ENCODE peak calls at places on chromosomes 6 and 20, in five cellular contexts. One of them, this sample, is unnamed.

GRCh38 chr20:57570145-57570850 is 9.4 kb downstream of the PCK1 start:
- DNase-seq in gastrocnemius medialis: no peak
- DNase-seq in A549: no peak
- DNase-seq in NB4: no peak
- DNase-seq in AG04450: no peak
- DNase-seq in this sample: no peak

GRCh38 chr6:105786890-105787655 is 299.1 kb upstream of the PRDM1 start:
- DNase-seq in gastrocnemius medialis: no peak
- DNase-seq in A549: no peak
- DNase-seq in NB4: no peak
- DNase-seq in AG04450: no peak
- DNase-seq in this sample: no peak

GRCh38 chr20:13262701-13263335 is 41.7 kb downstream of the ISM1 start:
- DNase-seq in gastrocnemius medialis: no peak
- DNase-seq in A549: no peak
- DNase-seq in NB4: no peak
- DNase-seq in AG04450: no peak
- DNase-seq in this sample: peak

GRCh38 chr20:10640897-10641296 is 32.9 kb downstream of the JAG1 start:
- DNase-seq in gastrocnemius medialis: no peak
- DNase-seq in A549: no peak
- DNase-seq in NB4: no peak
- DNase-seq in AG04450: no peak
- DNase-seq in this sample: no peak

GRCh38 chr6:160040055-160040454 is 71.2 kb downstream of the IGF2R start:
- DNase-seq in gastrocnemius medialis: no peak
- DNase-seq in A549: no peak
- DNase-seq in NB4: no peak
- DNase-seq in AG04450: no peak
- DNase-seq in this sample: no peak

GRCh38 chr6:89368107-89368506 is 15.6 kb upstream of the UBE2J1 start:
- DNase-seq in gastrocnemius medialis: no peak
- DNase-seq in A549: peak
- DNase-seq in NB4: peak
- DNase-seq in AG04450: no peak
- DNase-seq in this sample: peak

GRCh38 chr20:59063358-59064213 is 21.0 kb upstream of the PRELID3B start:
- DNase-seq in gastrocnemius medialis: no peak
- DNase-seq in A549: peak
- DNase-seq in NB4: no peak
- DNase-seq in AG04450: peak
- DNase-seq in this sample: peak

GRCh38 chr6:19399406-19399805 is 437.8 kb upstream of the ID4 start:
- DNase-seq in gastrocnemius medialis: no peak
- DNase-seq in A549: no peak
- DNase-seq in NB4: no peak
- DNase-seq in AG04450: no peak
- DNase-seq in this sample: no peak

GRCh38 chr20:10558635-10559187 is 115.1 kb downstream of the JAG1 start:
- DNase-seq in gastrocnemius medialis: no peak
- DNase-seq in A549: peak
- DNase-seq in NB4: no peak
- DNase-seq in AG04450: peak
- DNase-seq in this sample: peak

GRCh38 chr6:38320817-38321216 is 318.9 kb downstream of the BTBD9 start:
- DNase-seq in gastrocnemius medialis: no peak
- DNase-seq in A549: no peak
- DNase-seq in NB4: no peak
- DNase-seq in AG04450: no peak
- DNase-seq in this sample: no peak

GRCh38 chr20:19269737-19270325 is 57.4 kb downstream of the SLC24A3 start:
- DNase-seq in gastrocnemius medialis: no peak
- DNase-seq in A549: no peak
- DNase-seq in NB4: no peak
- DNase-seq in AG04450: no peak
- DNase-seq in this sample: peak

GRCh38 chr20:50821257-50821921 is 26.5 kb downstream of the BCAS4 start:
- DNase-seq in gastrocnemius medialis: no peak
- DNase-seq in A549: no peak
- DNase-seq in NB4: no peak
- DNase-seq in AG04450: no peak
- DNase-seq in this sample: no peak

GRCh38 chr6:35089216-35089934 is 51.8 kb downstream of the TCP11 start:
- DNase-seq in gastrocnemius medialis: no peak
- DNase-seq in A549: no peak
- DNase-seq in NB4: no peak
- DNase-seq in AG04450: no peak
- DNase-seq in this sample: no peak

GRCh38 chr20:45343867-45344721 is 4.1 kb downstream of the SDC4 start:
- DNase-seq in gastrocnemius medialis: peak
- DNase-seq in A549: peak
- DNase-seq in NB4: peak
- DNase-seq in AG04450: peak
- DNase-seq in this sample: peak

GRCh38 chr20:19932170-19932667 is 84.9 kb upstream of the NAA20 start:
- DNase-seq in gastrocnemius medialis: peak
- DNase-seq in A549: no peak
- DNase-seq in NB4: no peak
- DNase-seq in AG04450: peak
- DNase-seq in this sample: no peak

GRCh38 chr20:24765316-24766142 is 183.5 kb upstream of the CST7 start:
- DNase-seq in gastrocnemius medialis: no peak
- DNase-seq in A549: no peak
- DNase-seq in NB4: no peak
- DNase-seq in AG04450: no peak
- DNase-seq in this sample: no peak

GRCh38 chr20:42530855-42531674 is 658.6 kb downstream of the PTPRT start:
- DNase-seq in gastrocnemius medialis: no peak
- DNase-seq in A549: peak
- DNase-seq in NB4: peak
- DNase-seq in AG04450: no peak
- DNase-seq in this sample: peak

GRCh38 chr6:42239736-42240375 is 22.2 kb upstream of the MRPS10 start:
- DNase-seq in gastrocnemius medialis: no peak
- DNase-seq in A549: no peak
- DNase-seq in NB4: no peak
- DNase-seq in AG04450: no peak
- DNase-seq in this sample: peak

GRCh38 chr6:36633915-36634314 is 39.8 kb downstream of the SRSF3 start:
- DNase-seq in gastrocnemius medialis: no peak
- DNase-seq in A549: no peak
- DNase-seq in NB4: no peak
- DNase-seq in AG04450: peak
- DNase-seq in this sample: no peak

GRCh38 chr6:158697798-158698197 is 47.9 kb downstream of the SYTL3 start:
- DNase-seq in gastrocnemius medialis: no peak
- DNase-seq in A549: no peak
- DNase-seq in NB4: no peak
- DNase-seq in AG04450: no peak
- DNase-seq in this sample: no peak

GRCh38 chr20:63022501-63022900 is 15.7 kb upstream of the BHLHE23 start:
- DNase-seq in gastrocnemius medialis: no peak
- DNase-seq in A549: no peak
- DNase-seq in NB4: no peak
- DNase-seq in AG04450: no peak
- DNase-seq in this sample: no peak

GRCh38 chr20:35539756-35540212 is 2.1 kb upstream of the ERGIC3 start:
- DNase-seq in gastrocnemius medialis: no peak
- DNase-seq in A549: peak
- DNase-seq in NB4: no peak
- DNase-seq in AG04450: no peak
- DNase-seq in this sample: peak

GRCh38 chr20:8385247-8385646 is 253.2 kb downstream of the PLCB1 start:
- DNase-seq in gastrocnemius medialis: no peak
- DNase-seq in A549: no peak
- DNase-seq in NB4: peak
- DNase-seq in AG04450: peak
- DNase-seq in this sample: no peak

GRCh38 chr20:63519765-63520593 is 586 bp upstream of the PPDPF start:
- DNase-seq in gastrocnemius medialis: peak
- DNase-seq in A549: peak
- DNase-seq in NB4: no peak
- DNase-seq in AG04450: no peak
- DNase-seq in this sample: peak

GRCh38 chr6:105601541-105602174 is 198.8 kb upstream of the PREP start:
- DNase-seq in gastrocnemius medialis: peak
- DNase-seq in A549: peak
- DNase-seq in NB4: peak
- DNase-seq in AG04450: peak
- DNase-seq in this sample: peak

GRCh38 chr20:47535088-47535487 is 33.4 kb downstream of the NCOA3 start:
- DNase-seq in gastrocnemius medialis: no peak
- DNase-seq in A549: peak
- DNase-seq in NB4: peak
- DNase-seq in AG04450: no peak
- DNase-seq in this sample: no peak

GRCh38 chr6:27183082-27183832 is 64.2 kb upstream of the PRSS16 start:
- DNase-seq in gastrocnemius medialis: no peak
- DNase-seq in A549: no peak
- DNase-seq in NB4: no peak
- DNase-seq in AG04450: no peak
- DNase-seq in this sample: no peak

GRCh38 chr6:131062245-131063027 is 609 bp downstream of the EPB41L2 start:
- DNase-seq in gastrocnemius medialis: no peak
- DNase-seq in A549: no peak
- DNase-seq in NB4: peak
- DNase-seq in AG04450: no peak
- DNase-seq in this sample: no peak

GRCh38 chr20:41329435-41330342 is 10.9 kb upstream of the LPIN3 start:
- DNase-seq in gastrocnemius medialis: peak
- DNase-seq in A549: peak
- DNase-seq in NB4: peak
- DNase-seq in AG04450: peak
- DNase-seq in this sample: peak

GRCh38 chr6:168496139-168496840 is 55.3 kb downstream of the SMOC2 start:
- DNase-seq in gastrocnemius medialis: no peak
- DNase-seq in A549: no peak
- DNase-seq in NB4: no peak
- DNase-seq in AG04450: no peak
- DNase-seq in this sample: no peak

GRCh38 chr20:59144179-59144830 is 19.3 kb upstream of the ZNF831 start:
- DNase-seq in gastrocnemius medialis: no peak
- DNase-seq in A549: no peak
- DNase-seq in NB4: peak
- DNase-seq in AG04450: no peak
- DNase-seq in this sample: no peak

GRCh38 chr6:161168281-161168891 is 105.5 kb downstream of the AGPAT4 start:
- DNase-seq in gastrocnemius medialis: no peak
- DNase-seq in A549: peak
- DNase-seq in NB4: no peak
- DNase-seq in AG04450: peak
- DNase-seq in this sample: peak

DNA sequence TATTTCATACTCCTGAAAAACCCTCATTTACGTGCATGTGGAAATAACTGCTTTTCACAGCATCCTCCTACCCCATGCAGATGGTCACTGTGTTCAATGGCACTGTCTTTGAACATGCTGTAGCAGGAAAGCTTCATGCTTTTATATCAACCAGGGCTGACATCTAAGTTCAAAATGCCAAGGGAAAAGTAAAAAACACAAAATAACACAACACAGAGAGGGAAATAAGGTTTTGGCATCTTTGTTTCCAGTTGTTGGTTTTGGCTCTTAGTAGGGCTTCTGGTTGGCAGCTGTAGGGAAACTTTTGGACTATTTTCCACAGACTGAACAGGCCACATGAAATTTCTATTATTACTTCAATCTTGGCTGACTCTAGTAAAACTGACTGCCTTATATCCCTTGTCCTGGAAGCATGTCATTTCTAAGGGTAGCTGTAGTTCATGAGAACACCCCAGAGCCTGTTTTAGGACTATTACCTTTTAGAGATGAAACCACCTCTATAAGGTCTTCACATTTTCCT is 57.5 kb upstream of the AKIRIN2 start:
- DNase-seq in gastrocnemius medialis: no peak
- DNase-seq in A549: no peak
- DNase-seq in NB4: peak
- DNase-seq in AG04450: no peak
- DNase-seq in this sample: no peak
- H3K4me3 ChIP-seq in gastrocnemius medialis: no peak
- H3K4me3 ChIP-seq in A549: no peak
- H3K4me3 ChIP-seq in NB4: no peak
- H3K4me3 ChIP-seq in AG04450: no peak
- H3K4me3 ChIP-seq in this sample: no peak

DNA sequence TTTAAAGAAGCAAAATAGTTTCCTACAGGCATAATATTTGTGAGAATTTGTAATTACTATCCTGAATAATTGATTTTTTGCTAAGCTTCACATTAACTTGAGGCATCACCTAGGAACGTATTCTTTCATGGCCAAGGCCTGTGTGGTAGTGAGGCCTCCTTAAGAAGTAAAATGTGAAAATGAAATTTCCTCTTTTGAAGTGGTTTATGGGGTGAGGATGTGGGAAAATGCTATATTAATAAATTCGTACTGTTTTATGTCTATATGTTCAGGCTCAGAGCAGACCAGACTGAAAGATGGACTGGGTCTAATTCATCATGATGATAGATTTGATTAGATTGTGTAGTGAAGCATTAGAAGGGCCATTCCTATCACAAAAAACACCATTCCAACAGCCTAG is 33.1 kb downstream of the MYLIP start:
- DNase-seq in gastrocnemius medialis: no peak
- DNase-seq in A549: no peak
- DNase-seq in NB4: no peak
- DNase-seq in AG04450: no peak
- DNase-seq in this sample: no peak
- H3K4me3 ChIP-seq in gastrocnemius medialis: no peak
- H3K4me3 ChIP-seq in A549: no peak
- H3K4me3 ChIP-seq in NB4: no peak
- H3K4me3 ChIP-seq in AG04450: no peak
- H3K4me3 ChIP-seq in this sample: no peak

DNA sequence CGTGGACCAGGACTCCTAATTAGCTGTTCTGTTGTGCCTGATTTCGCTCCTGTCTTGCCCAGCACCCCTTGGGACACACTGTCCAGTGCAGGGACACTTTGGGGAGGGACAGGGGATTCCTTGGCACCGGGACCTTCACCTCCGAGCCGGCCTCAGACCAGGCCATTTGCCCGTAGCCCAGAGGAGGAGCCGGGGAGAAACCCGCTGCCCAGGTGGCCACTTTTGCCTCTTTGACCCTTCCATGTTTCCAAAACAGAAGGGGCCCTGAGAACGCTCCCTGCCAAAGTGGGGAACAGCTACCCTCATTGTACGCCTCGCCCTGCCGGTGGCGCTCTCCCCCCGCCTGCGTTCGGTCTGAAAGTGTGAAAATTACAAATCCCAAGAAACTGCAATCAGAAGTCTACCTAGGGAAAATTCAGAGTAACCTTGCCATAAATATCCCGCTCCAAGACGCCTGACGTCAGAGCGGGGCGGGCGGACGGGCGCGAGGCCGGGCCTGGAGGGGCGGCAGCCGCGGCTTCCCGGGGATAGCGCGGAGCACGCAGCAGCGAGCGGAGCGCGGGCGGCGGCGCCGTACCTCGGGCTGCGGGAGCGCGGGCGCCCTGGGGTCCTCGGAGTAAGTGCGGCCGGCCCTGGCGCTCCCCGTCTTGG is at the start of gene DAAM2:
- DNase-seq in gastrocnemius medialis: peak
- DNase-seq in A549: no peak
- DNase-seq in NB4: no peak
- DNase-seq in AG04450: no peak
- DNase-seq in this sample: no peak
- H3K4me3 ChIP-seq in gastrocnemius medialis: peak
- H3K4me3 ChIP-seq in A549: peak
- H3K4me3 ChIP-seq in NB4: no peak
- H3K4me3 ChIP-seq in AG04450: peak
- H3K4me3 ChIP-seq in this sample: no peak

GRCh38 chr6:163437466-163437865 is 22.9 kb downstream of the QKI start:
- DNase-seq in gastrocnemius medialis: no peak
- DNase-seq in A549: no peak
- DNase-seq in NB4: no peak
- DNase-seq in AG04450: no peak
- DNase-seq in this sample: no peak
- H3K4me3 ChIP-seq in gastrocnemius medialis: no peak
- H3K4me3 ChIP-seq in A549: no peak
- H3K4me3 ChIP-seq in NB4: no peak
- H3K4me3 ChIP-seq in AG04450: no peak
- H3K4me3 ChIP-seq in this sample: no peak

This sample was measured in bronchial epithelial cell.